ENCODE peak calls at places on chromosomes 5 and 9, in five cellular contexts. I, Y, G, D and H are unnamed samples.

GRCh38 chr9:95506692-95507455 is 9.9 kb downstream of the PTCH1 start:
- DNase-seq in G (peak; percentile 59), Y (no peak), I (peak; percentile 75), D (peak; percentile 43), H (peak; percentile 54)

GRCh38 chr5:59390074-59390659 is 503.4 kb downstream of the PDE4D start:
- DNase-seq in D (peak; percentile 26), I (peak; percentile 8), G (peak; percentile 44), Y (no peak), H (no peak)

GRCh38 chr9:35350827-35351549 is 138.9 kb upstream of the RUSC2 start:
- DNase-seq in Y (no peak), D (peak; percentile 54), G (no peak), I (peak; percentile 81), H (no peak)

GRCh38 chr9:68470634-68471033 is 70.0 kb downstream of the TMEM252 start:
- DNase-seq in G (no peak), D (no peak), Y (no peak), I (no peak), H (no peak)

GRCh38 chr5:402615-403359 is 40.2 kb upstream of the EXOC3 start:
- DNase-seq in Y (no peak), I (peak; percentile 61), D (no peak), G (no peak), H (no peak)

GRCh38 chr9:120839146-120839545 is 3.6 kb downstream of the PSMD5 start:
- DNase-seq in I (peak; percentile 78), G (no peak), D (no peak), Y (no peak), H (no peak)

GRCh38 chr5:80213467-80213866 is 42.4 kb downstream of the SERINC5 start:
- DNase-seq in Y (no peak), I (no peak), D (no peak), G (no peak), H (no peak)

GRCh38 chr9:17824191-17824926 is 245.5 kb downstream of the SH3GL2 start:
- DNase-seq in I (peak; percentile 43), G (no peak), D (no peak), Y (no peak), H (no peak)

GRCh38 chr5:43042176-43042625 is 2.1 kb upstream of the ANXA2R start:
- DNase-seq in I (peak; percentile 79), Y (peak; percentile 64), D (peak; percentile 82), G (peak; percentile 50), H (peak; percentile 74)

GRCh38 chr9:137145731-137146526 is 7.0 kb downstream of the GRIN1 start:
- DNase-seq in D (no peak), G (no peak), Y (no peak), I (no peak), H (no peak)

GRCh38 chr5:134656690-134657089 is 8.1 kb downstream of the SEC24A start:
- DNase-seq in Y (no peak), G (no peak), D (no peak), I (no peak), H (no peak)

GRCh38 chr9:85408494-85408893 is 333.3 kb downstream of the AGTPBP1 start:
- DNase-seq in Y (no peak), I (no peak), G (no peak), D (no peak), H (no peak)

GRCh38 chr9:106701611-106702010 is 161.4 kb upstream of the ZNF462 start:
- DNase-seq in I (no peak), G (no peak), D (no peak), Y (no peak), H (no peak)